ENCODE peak calls at places on chromosomes 7 and 10, in six cellular contexts. I is psoas muscle, S is fibroblast of lung, U is tibial nerve, W is heart right ventricle, K is IMR-90. V is an unnamed sample. For H3K4me1 and H3K27me3, the result is how much of the 10 kb centered on the place peaks cover.

GRCh38 chr7:98119257-98119918 is 12.7 kb downstream of the LMTK2 start:
- DNase-seq in S (peak), K (peak), I (no peak), U (no peak), W (no peak), V (peak)

GRCh38 chr10:124004372-124004928 is 88.9 kb downstream of the CHST15 start:
- DNase-seq in K (no peak), S (no peak), W (no peak), U (no peak), I (peak), V (no peak)

GRCh38 chr7:135490783-135491182 is 19.1 kb downstream of the CNOT4 start:
- DNase-seq in S (peak), U (no peak), W (no peak), I (no peak), K (peak), V (peak)

GRCh38 chr10:36542493-36542892 is 582.9 kb upstream of the ANKRD30A start:
- DNase-seq in U (no peak), I (no peak), S (peak), K (no peak), W (no peak), V (no peak)

GRCh38 chr10:67224553-67224952 is 298.7 kb downstream of the LRRTM3 start:
- DNase-seq in W (peak), S (no peak), K (no peak), U (no peak), I (no peak), V (no peak)

GRCh38 chr7:152142976-152143665 is 117.6 kb downstream of the GALNT11 start:
- DNase-seq in W (no peak), U (no peak), K (no peak), I (no peak), S (no peak), V (no peak)

GRCh38 chr7:151867912-151868804 is 8.8 kb downstream of the PRKAG2 start:
- DNase-seq in K (no peak), I (peak), U (no peak), W (peak), S (no peak), V (no peak)

GRCh38 chr7:460374-461117 is 59.1 kb downstream of the PDGFA start:
- DNase-seq in U (no peak), W (no peak), S (peak), K (peak), I (peak), V (no peak)

GRCh38 chr7:100588438-100588837 is 2.3 kb downstream of the FBXO24 start:
- DNase-seq in I (no peak), K (peak), W (no peak), S (no peak), U (no peak), V (no peak)

GRCh38 chr7:76409537-76409936 is at the start of gene SSC4D:
- DNase-seq in W (no peak), U (no peak), K (no peak), I (no peak), S (no peak), V (no peak)

GRCh38 chr7:24968165-24968564 is 11.8 kb downstream of the OSBPL3 start:
- DNase-seq in U (no peak), S (no peak), K (no peak), W (no peak), I (no peak), V (no peak)

GRCh38 chr7:35749548-35749947 is 51.3 kb upstream of the SEPTIN7 start:
- DNase-seq in I (no peak), W (peak), K (peak), U (no peak), S (no peak), V (peak)

GRCh38 chr10:32232378-32232777 is 114.6 kb downstream of the EPC1 start:
- DNase-seq in I (no peak), K (no peak), W (no peak), U (no peak), S (no peak), V (no peak)

GRCh38 chr10:52871191-52871843 is 98.7 kb upstream of the MBL2 start:
- DNase-seq in S (no peak), I (no peak), W (no peak), K (no peak), U (no peak), V (no peak)

GRCh38 chr7:151060113-151060415 is 675 bp downstream of the SLC4A2 start:
- DNase-seq in S (no peak), K (no peak), W (no peak), U (no peak), I (no peak), V (no peak)

DNA sequence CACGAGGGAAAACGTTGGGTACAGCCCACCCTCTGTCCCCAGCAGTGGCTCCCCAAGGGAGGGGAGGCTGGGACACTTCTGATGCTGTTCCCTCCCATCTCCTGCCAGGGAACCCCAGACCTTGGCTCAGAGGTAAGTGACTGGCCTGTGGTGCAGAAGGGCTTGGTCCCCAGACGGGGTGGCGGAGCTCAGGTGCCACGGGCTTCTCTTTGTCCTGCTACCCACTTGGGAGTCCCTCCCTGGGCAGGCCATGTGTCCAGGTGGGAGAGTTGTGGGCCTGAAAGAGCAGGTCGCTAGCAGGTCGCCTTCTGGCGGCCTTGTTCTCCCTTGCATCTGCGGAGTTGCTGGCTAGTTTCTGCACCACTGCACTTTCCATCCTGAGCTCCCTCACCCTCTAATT is 10.1 kb downstream of the ATP5MF start:
- DNase-seq in S (no peak), I (no peak), U (no peak), W (no peak), K (no peak), V (no peak)
- H3K27ac ChIP-seq in S (no peak), I (no peak), U (no peak), W (no peak), K (no peak), V (no peak)

GRCh38 chr10:58023341-58024073 is 244.2 kb downstream of the IPMK start:
- DNase-seq in I (no peak), K (peak), S (peak), W (no peak), U (no peak), V (peak)

GRCh38 chr10:58028597-58029366 is 238.9 kb downstream of the IPMK start:
- DNase-seq in I (no peak), K (peak), U (no peak), S (peak), W (no peak), V (peak)

GRCh38 chr10:58027431-58027830 is 240.3 kb downstream of the IPMK start:
- DNase-seq in W (no peak), U (no peak), S (peak), K (peak), I (no peak), V (no peak)

GRCh38 chr10:58030208-58030607 is 237.5 kb downstream of the IPMK start:
- DNase-seq in K (no peak), U (no peak), W (no peak), I (no peak), S (no peak), V (no peak)

GRCh38 chr10:58026036-58026435 is 241.7 kb downstream of the IPMK start:
- DNase-seq in K (no peak), I (no peak), W (no peak), U (no peak), S (no peak), V (no peak)
- H3K4me1 ChIP-seq in K (under half), I (under half), W (under half), U (under half), S (under half), V (under half)

DNA sequence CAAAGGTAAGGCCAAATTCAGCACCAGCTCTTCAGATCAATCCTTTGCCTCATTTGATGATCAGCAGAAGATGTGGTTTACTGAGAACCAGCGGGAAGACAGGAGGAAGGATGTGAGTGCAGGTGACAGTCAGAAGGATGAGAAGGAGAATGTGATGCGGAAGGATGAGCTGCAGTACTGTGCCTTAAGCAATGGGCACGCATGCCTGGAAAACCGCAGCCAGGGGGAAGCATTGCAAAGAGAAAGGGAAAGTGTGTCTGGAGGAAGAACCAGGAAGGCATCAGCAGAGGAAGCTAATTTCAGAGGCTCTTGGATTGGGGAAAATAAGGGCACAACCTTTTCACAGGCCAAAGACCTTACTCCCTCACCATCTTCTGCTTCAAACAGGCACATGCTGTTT is 25.7 kb downstream of the C10orf71 start:
- DNase-seq in I (no peak), K (no peak), U (no peak), S (no peak), W (no peak), V (no peak)
- H3K27me3 ChIP-seq in I (under half), K (under half), U (under half), S (under half), W (under half), V (under half)

GRCh38 chr10:69475433-69475830 is 24.2 kb downstream of the TSPAN15 start:
- DNase-seq in K (no peak), S (no peak), I (no peak), W (no peak), U (no peak), V (no peak)

GRCh38 chr10:69472544-69472943 is 21.3 kb downstream of the TSPAN15 start:
- DNase-seq in K (no peak), I (no peak), S (no peak), U (no peak), W (no peak), V (no peak)

GRCh38 chr10:69472142-69472541 is 20.9 kb downstream of the TSPAN15 start:
- DNase-seq in W (no peak), U (no peak), I (no peak), K (no peak), S (no peak), V (no peak)

GRCh38 chr10:69473304-69473985 is 22.2 kb downstream of the TSPAN15 start:
- DNase-seq in U (no peak), W (no peak), S (no peak), K (no peak), I (no peak), V (no peak)

DNA sequence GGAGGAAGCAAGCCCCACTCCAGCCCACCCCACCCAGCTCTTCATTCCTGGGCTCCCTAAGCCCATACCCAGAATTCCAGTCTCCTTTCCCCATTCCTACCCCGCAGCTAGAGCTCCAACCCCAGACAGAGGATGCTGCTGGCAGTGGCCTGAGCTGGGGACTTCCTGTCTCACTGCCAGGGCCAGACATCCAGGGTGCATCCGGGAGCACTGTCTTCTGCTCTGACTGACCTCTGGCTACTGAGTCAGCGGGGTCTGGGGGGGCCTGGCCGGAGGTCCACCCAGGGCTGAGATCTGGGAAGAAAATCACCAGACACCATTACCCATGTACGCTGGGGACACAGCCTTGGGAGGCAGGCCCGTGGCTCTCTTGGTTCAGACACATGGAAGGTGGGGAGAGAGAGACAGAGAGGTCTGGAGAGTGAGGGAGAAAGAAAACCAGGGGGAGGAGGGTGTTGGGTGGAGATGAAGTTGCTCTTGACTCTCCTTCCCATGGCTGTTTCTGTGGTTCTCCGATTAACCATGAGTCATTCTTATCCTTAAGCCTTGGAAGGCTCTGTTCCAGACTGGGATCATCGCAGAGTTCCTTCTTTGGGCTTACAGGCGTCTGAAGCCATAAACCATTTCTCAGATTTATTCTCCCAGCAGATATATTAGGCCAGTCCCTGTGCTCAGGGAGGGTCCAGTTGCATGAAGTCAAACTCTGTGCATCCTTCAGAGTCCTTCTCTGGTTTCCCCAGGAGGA is 23.6 kb downstream of the TSPAN15 start:
- DNase-seq in S (peak), U (no peak), K (peak), I (peak), W (no peak), V (no peak)
- H3K27ac ChIP-seq in S (no peak), U (peak), K (no peak), I (peak), W (peak), V (no peak)

GRCh38 chr7:4265676-4266075 is 416.4 kb upstream of the FOXK1 start:
- DNase-seq in I (no peak), K (no peak), W (no peak), U (no peak), S (no peak), V (no peak)
- H3K4me1 ChIP-seq in I (under half), K (under half), W (under half), U (under half), S (under half), V (under half)

GRCh38 chr10:21524131-21524525 is 1.4 kb downstream of the SKIDA1 start:
- DNase-seq in U (no peak), S (no peak), W (no peak), K (no peak), I (no peak), V (no peak)

GRCh38 chr10:21524526-21525366 is 736 bp downstream of the SKIDA1 start:
- DNase-seq in K (peak), U (no peak), S (peak), I (no peak), W (no peak), V (peak)

GRCh38 chr10:21521910-21522533 is 3.5 kb downstream of the SKIDA1 start:
- DNase-seq in U (no peak), K (no peak), W (no peak), I (no peak), S (peak), V (no peak)

GRCh38 chr10:21523557-21524008 is 1.9 kb downstream of the SKIDA1 start:
- DNase-seq in I (no peak), K (peak), U (no peak), W (no peak), S (peak), V (no peak)

GRCh38 chr10:21523007-21523406 is 2.5 kb downstream of the SKIDA1 start:
- DNase-seq in U (no peak), I (no peak), K (no peak), S (peak), W (no peak), V (no peak)
- H3K27me3 ChIP-seq in U (under half), I (under half), K (under half), S (under half), W (under half), V (under half)

GRCh38 chr7:1922071-1922869 is 252.2 kb downstream of the ELFN1 start:
- DNase-seq in I (peak), K (peak), S (no peak), W (no peak), U (no peak), V (no peak)
- H3K27ac ChIP-seq in I (no peak), K (no peak), S (no peak), W (no peak), U (no peak), V (no peak)

GRCh38 chr7:74175270-74175803 is 1.2 kb downstream of the EIF4H start:
- DNase-seq in K (no peak), U (no peak), W (no peak), I (no peak), S (no peak), V (no peak)
- H3K4me1 ChIP-seq in K (under half), U (under half), W (half or more), I (half or more), S (under half), V (under half)

DNA sequence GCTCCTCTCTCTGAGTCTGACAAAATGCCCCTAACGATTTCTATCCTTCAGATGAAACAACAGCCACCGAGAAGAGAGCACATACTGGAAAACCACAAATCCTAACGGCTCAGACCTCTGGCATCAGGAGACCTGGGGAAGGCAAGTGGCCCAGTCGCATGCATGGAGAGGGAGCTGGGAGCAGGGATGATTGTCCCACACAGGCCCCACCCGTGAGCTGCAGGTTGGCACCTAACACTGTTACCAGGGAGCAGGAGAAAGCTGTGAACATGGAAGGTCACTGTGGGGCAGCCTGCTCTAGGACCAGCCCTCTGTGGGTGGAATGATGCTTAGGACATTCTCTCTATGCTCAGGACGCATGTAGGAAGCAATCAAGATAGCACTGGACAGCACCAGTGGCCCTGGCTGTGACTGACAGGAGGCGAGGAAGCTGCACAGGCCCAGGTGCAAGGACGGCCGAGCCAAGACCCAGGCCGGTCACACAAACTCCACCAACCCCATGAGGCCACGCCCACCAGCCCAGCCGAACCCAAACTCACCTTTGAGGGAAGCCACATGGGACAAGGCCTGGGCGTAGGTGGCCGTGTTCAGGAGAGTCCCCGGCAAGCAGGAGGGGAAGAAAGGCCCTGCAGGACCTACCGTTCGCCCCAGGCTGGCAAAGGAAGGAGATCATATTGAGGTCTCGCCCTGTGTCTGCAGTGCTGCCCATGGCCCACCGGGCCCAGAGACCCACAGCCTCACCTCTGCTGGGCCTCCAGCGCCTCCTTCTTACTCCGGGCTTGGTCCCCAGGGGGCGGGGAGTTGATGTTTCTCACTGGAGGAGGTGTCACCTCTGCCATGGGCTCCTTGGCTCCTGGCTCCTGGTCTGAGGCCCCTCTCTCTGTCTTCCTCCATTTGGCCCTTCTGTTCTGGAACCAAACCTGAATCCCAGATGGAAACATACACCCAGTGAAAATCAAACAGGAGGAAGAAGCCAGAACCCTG is 9.7 kb downstream of the DRGX start:
- DNase-seq in I (no peak), S (no peak), U (no peak), K (no peak), W (no peak), V (no peak)
- H3K27me3 ChIP-seq in I (under half), S (under half), U (under half), K (under half), W (half or more), V (under half)

V was measured in foreskin keratinocyte.